ENCODE peak calls at places on chromosomes 4 and X, in eight cellular contexts. One of them, this sample, is unnamed.

GRCh38 chrX:154027003-154027402 is 7.3 kb upstream of the IRAK1 start:
- DNase-seq in naive thymus-derived CD8-positive, alpha-beta T cell: no peak
- DNase-seq in stromal cell of bone marrow: no peak
- DNase-seq in retina: peak
- DNase-seq in posterior vena cava: no peak
- DNase-seq in M059J: no peak
- DNase-seq in Ammon's horn: no peak
- DNase-seq in sciatic nerve: no peak
- DNase-seq in this sample: no peak

GRCh38 chrX:136647969-136648368 is at the start of gene CD40LG:
- DNase-seq in naive thymus-derived CD8-positive, alpha-beta T cell: no peak
- DNase-seq in stromal cell of bone marrow: no peak
- DNase-seq in retina: no peak
- DNase-seq in posterior vena cava: no peak
- DNase-seq in M059J: no peak
- DNase-seq in Ammon's horn: no peak
- DNase-seq in sciatic nerve: no peak
- DNase-seq in this sample: no peak

GRCh38 chrX:72738396-72738795 is 24.3 kb upstream of the PHKA1 start:
- DNase-seq in naive thymus-derived CD8-positive, alpha-beta T cell: no peak
- DNase-seq in stromal cell of bone marrow: no peak
- DNase-seq in retina: no peak
- DNase-seq in posterior vena cava: no peak
- DNase-seq in M059J: no peak
- DNase-seq in Ammon's horn: no peak
- DNase-seq in sciatic nerve: no peak
- DNase-seq in this sample: no peak

GRCh38 chr4:116055857-116056827 is 942.7 kb upstream of the NDST4 start:
- DNase-seq in naive thymus-derived CD8-positive, alpha-beta T cell: no peak
- DNase-seq in stromal cell of bone marrow: no peak
- DNase-seq in retina: no peak
- DNase-seq in posterior vena cava: no peak
- DNase-seq in M059J: no peak
- DNase-seq in Ammon's horn: no peak
- DNase-seq in sciatic nerve: no peak
- DNase-seq in this sample: peak

GRCh38 chr4:163649557-163650091 is 155.1 kb downstream of the TMA16 start:
- DNase-seq in naive thymus-derived CD8-positive, alpha-beta T cell: no peak
- DNase-seq in stromal cell of bone marrow: no peak
- DNase-seq in retina: no peak
- DNase-seq in posterior vena cava: no peak
- DNase-seq in M059J: no peak
- DNase-seq in Ammon's horn: no peak
- DNase-seq in sciatic nerve: no peak
- DNase-seq in this sample: no peak

GRCh38 chrX:150692837-150693781 is at the start of gene MTMR1:
- DNase-seq in naive thymus-derived CD8-positive, alpha-beta T cell: peak
- DNase-seq in stromal cell of bone marrow: no peak
- DNase-seq in retina: no peak
- DNase-seq in posterior vena cava: no peak
- DNase-seq in M059J: peak
- DNase-seq in Ammon's horn: no peak
- DNase-seq in sciatic nerve: no peak
- DNase-seq in this sample: no peak

GRCh38 chrX:67346667-67347066 is 197.2 kb upstream of the AR start:
- DNase-seq in naive thymus-derived CD8-positive, alpha-beta T cell: no peak
- DNase-seq in stromal cell of bone marrow: no peak
- DNase-seq in retina: no peak
- DNase-seq in posterior vena cava: no peak
- DNase-seq in M059J: no peak
- DNase-seq in Ammon's horn: no peak
- DNase-seq in sciatic nerve: no peak
- DNase-seq in this sample: no peak

GRCh38 chrX:73855546-73855945 is 292.5 kb downstream of the CHIC1 start:
- DNase-seq in naive thymus-derived CD8-positive, alpha-beta T cell: peak
- DNase-seq in stromal cell of bone marrow: peak
- DNase-seq in retina: peak
- DNase-seq in posterior vena cava: no peak
- DNase-seq in M059J: peak
- DNase-seq in Ammon's horn: peak
- DNase-seq in sciatic nerve: peak
- DNase-seq in this sample: peak

GRCh38 chr4:47349323-47349722 is 114.2 kb downstream of the COMMD8 start:
- DNase-seq in naive thymus-derived CD8-positive, alpha-beta T cell: no peak
- DNase-seq in stromal cell of bone marrow: peak
- DNase-seq in retina: no peak
- DNase-seq in posterior vena cava: no peak
- DNase-seq in M059J: peak
- DNase-seq in Ammon's horn: no peak
- DNase-seq in sciatic nerve: no peak
- DNase-seq in this sample: peak